ENCODE peak calls at places on chromosome 2, in seven cellular contexts. R, M, U, E, G, I and D are unnamed samples.

GRCh38 chr2:233234996-233235395 is 16.5 kb upstream of the ATG16L1 start:
- DNase-seq in R (no peak), M (no peak), U (no peak), E (no peak), G (no peak), I (no peak), D (no peak)

GRCh38 chr2:95158891-95159619 is 593 bp downstream of the ZNF514 start:
- DNase-seq in R (peak), M (peak), U (peak), E (no peak), G (no peak), I (no peak), D (peak)

GRCh38 chr2:52960891-52961290 is 806.7 kb upstream of the CHAC2 start:
- DNase-seq in R (no peak), M (no peak), U (no peak), E (no peak), G (no peak), I (no peak), D (no peak)

GRCh38 chr2:131426727-131427126 is 49.2 kb upstream of the TUBA3D start:
- DNase-seq in R (no peak), M (no peak), U (no peak), E (no peak), G (no peak), I (no peak), D (no peak)

GRCh38 chr2:6384341-6384740 is 481.4 kb downstream of the CMPK2 start:
- DNase-seq in R (no peak), M (no peak), U (no peak), E (no peak), G (no peak), I (no peak), D (no peak)

GRCh38 chr2:63013448-63013847 is 37.2 kb upstream of the OTX1 start:
- DNase-seq in R (no peak), M (no peak), U (no peak), E (no peak), G (no peak), I (no peak), D (no peak)

GRCh38 chr2:121336528-121337294 is 51.7 kb upstream of the TFCP2L1 start:
- DNase-seq in R (no peak), M (no peak), U (no peak), E (no peak), G (no peak), I (no peak), D (no peak)

GRCh38 chr2:10390369-10390801 is 57.7 kb downstream of the ODC1 start:
- DNase-seq in R (no peak), M (no peak), U (no peak), E (no peak), G (no peak), I (no peak), D (no peak)

GRCh38 chr2:88626171-88627054 is 851 bp downstream of the EIF2AK3 start:
- DNase-seq in R (peak), M (peak), U (no peak), E (no peak), G (no peak), I (no peak), D (peak)

GRCh38 chr2:72211777-72212515 is 64.3 kb upstream of the CYP26B1 start:
- DNase-seq in R (no peak), M (no peak), U (no peak), E (no peak), G (no peak), I (no peak), D (no peak)

GRCh38 chr2:37232131-37232933 is 874 bp downstream of the NDUFAF7 start:
- DNase-seq in R (peak), M (peak), U (peak), E (no peak), G (no peak), I (no peak), D (peak)

GRCh38 chr2:189082576-189082975 is 97.0 kb downstream of the COL5A2 start:
- DNase-seq in R (peak), M (no peak), U (no peak), E (no peak), G (no peak), I (no peak), D (no peak)

GRCh38 chr2:241852116-241852980 is 6.3 kb downstream of the PDCD1 start:
- DNase-seq in R (peak), M (no peak), U (no peak), E (no peak), G (no peak), I (no peak), D (no peak)

GRCh38 chr2:105296017-105296611 is 33.4 kb downstream of the TGFBRAP1 start:
- DNase-seq in R (no peak), M (no peak), U (no peak), E (no peak), G (no peak), I (no peak), D (peak)

GRCh38 chr2:201821080-201821479 is 14.7 kb downstream of the CDK15 start:
- DNase-seq in R (no peak), M (no peak), U (no peak), E (no peak), G (no peak), I (no peak), D (no peak)

GRCh38 chr2:149885468-149885867 is 297.9 kb upstream of the MMADHC start:
- DNase-seq in R (no peak), M (no peak), U (no peak), E (no peak), G (no peak), I (no peak), D (no peak)

GRCh38 chr2:128451084-128451483 is 132.4 kb upstream of the HS6ST1 start:
- DNase-seq in R (no peak), M (no peak), U (no peak), E (no peak), G (no peak), I (no peak), D (no peak)

DNA sequence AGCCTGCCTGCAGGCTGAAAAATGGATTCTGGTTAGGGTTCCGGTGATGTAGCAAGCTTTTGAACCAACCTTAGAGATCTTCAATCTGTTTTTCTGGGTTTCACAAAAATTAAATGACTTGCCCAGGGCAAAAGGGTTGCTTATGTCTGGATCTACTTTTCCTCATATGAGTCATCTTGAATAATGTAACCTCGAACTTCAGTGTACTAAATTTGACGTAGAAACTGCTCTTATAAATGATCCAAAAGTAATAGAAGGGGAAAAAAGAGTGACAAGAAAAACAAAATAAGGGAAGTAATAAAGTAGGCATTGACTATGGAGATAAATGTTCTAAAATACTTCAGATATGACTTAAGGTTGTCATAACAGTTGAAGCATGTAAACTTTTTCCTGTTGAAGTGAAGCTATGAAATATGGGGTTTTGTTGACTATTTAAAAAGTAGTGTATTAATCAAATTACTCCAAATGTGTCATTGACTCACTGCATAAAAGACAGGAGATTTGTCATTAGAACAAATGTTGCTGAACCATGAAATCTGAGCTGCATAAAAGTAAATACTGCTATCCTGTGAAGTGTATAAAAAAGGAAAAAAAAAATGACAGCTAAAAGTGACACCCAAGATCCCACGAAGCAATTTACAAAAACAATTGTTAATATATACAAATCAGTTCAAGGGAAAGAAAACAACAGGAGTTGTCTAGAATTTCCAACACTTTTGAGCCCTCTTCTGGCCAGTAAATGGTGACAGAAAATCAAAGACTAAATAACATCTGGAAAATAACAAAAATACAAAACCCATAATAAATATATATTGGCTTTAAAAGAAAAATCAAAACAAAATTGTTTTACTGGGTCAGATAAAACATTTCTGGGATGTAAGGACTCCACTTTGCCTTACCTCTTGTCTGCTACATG is 103.6 kb upstream of the SERPINE2 start:
- DNase-seq in R (no peak), M (no peak), U (no peak), E (no peak), G (no peak), I (no peak), D (no peak)
- TF ChIP-seq JUND in R (peak), M (no peak), U (no peak), E (peak), G (no peak), I (no peak), D (no peak)

GRCh38 chr2:85584857-85585780 is 888 bp downstream of the VAMP5 start:
- DNase-seq in R (peak), M (peak), U (peak), E (no peak), G (no peak), I (no peak), D (no peak)
- TF ChIP-seq JUND in R (no peak), M (peak), U (peak), E (peak), G (no peak), I (no peak), D (no peak)

DNA sequence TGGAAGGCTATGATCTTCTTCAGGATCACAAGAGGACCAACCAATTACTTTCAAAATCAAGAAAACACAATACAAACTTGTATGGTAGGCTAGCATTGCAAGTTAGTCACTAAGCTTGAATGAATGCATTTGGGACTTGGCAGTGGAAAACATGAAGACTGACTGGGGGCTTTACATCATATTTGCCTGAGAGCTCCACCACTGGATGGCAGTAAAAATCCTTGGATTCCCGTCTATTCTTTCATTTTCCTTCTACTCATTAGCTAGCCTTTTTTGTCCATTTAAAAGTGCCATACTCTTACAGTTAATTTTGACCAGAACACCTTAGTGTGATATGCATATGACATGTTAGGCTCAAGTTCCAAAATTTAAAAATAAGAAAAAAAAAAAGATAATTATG is 63.5 kb upstream of the RASGRP3 start:
- DNase-seq in R (peak), M (no peak), U (peak), E (peak), G (no peak), I (no peak), D (peak)
- TF ChIP-seq JUND in R (no peak), M (no peak), U (no peak), E (no peak), G (no peak), I (no peak), D (no peak)

DNA sequence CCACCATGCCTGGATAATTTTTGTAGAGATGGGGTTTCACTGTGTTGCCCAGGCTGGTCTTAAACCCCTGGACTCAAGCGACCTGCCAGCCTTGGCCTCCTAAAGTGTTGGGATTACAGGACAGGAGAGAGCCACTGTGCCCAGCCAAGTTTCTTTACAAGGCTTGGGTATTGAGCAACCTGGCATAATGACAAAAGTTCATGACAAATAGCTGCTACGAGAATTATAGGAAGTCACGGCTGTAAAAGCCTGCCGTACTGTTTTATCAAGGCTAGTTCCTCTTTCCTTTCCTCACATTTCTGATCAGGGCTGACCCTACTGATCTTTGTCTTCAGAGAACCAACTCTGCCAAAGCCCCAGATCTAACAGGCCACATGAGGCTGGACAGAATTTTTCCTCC is 490.4 kb upstream of the SPRED2 start:
- DNase-seq in R (no peak), M (no peak), U (no peak), E (no peak), G (no peak), I (no peak), D (peak)
- TF ChIP-seq JUND in R (no peak), M (no peak), U (no peak), E (no peak), G (no peak), I (no peak), D (no peak)

DNA sequence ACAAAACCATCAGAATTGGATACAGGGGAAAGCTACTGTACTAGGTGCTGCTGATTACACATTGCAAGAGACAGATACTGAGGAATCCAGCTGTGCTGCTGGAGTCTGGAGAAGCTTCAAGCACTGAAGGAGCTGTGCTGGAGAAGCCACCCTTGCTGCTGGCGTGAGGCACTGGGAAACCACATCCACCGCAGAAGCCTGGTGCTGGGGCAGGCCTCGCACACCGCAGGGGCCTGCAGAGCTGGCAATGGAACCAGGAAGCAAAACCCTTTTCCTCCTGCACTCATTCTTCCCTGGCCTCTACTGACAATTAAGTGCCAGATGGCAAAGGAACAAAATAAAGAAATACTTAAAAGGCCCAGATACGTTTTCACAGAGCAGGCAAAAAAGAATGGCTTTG is 94.4 kb upstream of the MSH6 start:
- DNase-seq in R (no peak), M (no peak), U (no peak), E (no peak), G (no peak), I (no peak), D (peak)
- TF ChIP-seq JUND in R (no peak), M (no peak), U (no peak), E (no peak), G (no peak), I (no peak), D (no peak)

GRCh38 chr2:20065885-20066602 is 14.6 kb upstream of the LAPTM4A start:
- DNase-seq in R (peak), M (no peak), U (peak), E (no peak), G (no peak), I (no peak), D (no peak)
- TF ChIP-seq JUND in R (peak), M (no peak), U (no peak), E (no peak), G (no peak), I (no peak), D (no peak)

GRCh38 chr2:46276652-46277051 is 20.6 kb upstream of the EPAS1 start:
- DNase-seq in R (no peak), M (no peak), U (no peak), E (no peak), G (no peak), I (no peak), D (no peak)

GRCh38 chr2:46273919-46274318 is 23.3 kb upstream of the EPAS1 start:
- DNase-seq in R (no peak), M (no peak), U (no peak), E (no peak), G (no peak), I (no peak), D (no peak)

GRCh38 chr2:46273225-46273863 is 23.9 kb upstream of the EPAS1 start:
- DNase-seq in R (no peak), M (no peak), U (no peak), E (no peak), G (no peak), I (no peak), D (no peak)

GRCh38 chr2:46277470-46278190 is 19.6 kb upstream of the EPAS1 start:
- DNase-seq in R (no peak), M (no peak), U (peak), E (no peak), G (no peak), I (no peak), D (no peak)

GRCh38 chr2:46275995-46276394 is 21.2 kb upstream of the EPAS1 start:
- DNase-seq in R (no peak), M (no peak), U (no peak), E (no peak), G (no peak), I (no peak), D (no peak)
- TF ChIP-seq JUND in R (no peak), M (no peak), U (no peak), E (no peak), G (no peak), I (no peak), D (no peak)

DNA sequence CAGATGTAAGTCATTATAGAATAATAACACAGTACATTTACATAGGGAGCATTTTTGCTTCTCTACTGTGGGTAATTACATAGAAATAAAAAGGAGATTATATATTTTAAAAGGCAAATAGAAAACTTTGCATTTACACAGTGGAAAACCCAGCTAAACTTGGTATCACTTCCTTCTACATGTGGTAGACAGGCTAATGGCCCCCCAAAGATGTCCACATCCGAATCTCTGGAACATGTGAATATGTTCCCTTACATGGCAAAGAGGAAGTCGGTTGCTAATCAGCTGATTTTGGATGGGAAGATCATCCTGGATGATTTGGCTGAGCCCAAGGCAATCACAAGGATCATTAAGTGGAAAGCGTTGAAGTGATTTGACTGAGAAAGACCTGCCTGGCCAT is 26.2 kb downstream of the CREG2 start:
- DNase-seq in R (no peak), M (no peak), U (no peak), E (no peak), G (no peak), I (no peak), D (no peak)
- TF ChIP-seq JUND in R (no peak), M (no peak), U (no peak), E (no peak), G (no peak), I (no peak), D (no peak)

GRCh38 chr2:239318091-239318725 is 82.6 kb downstream of the HDAC4 start:
- DNase-seq in R (no peak), M (peak), U (no peak), E (no peak), G (no peak), I (no peak), D (no peak)

GRCh38 chr2:239316562-239317465 is 84.0 kb downstream of the HDAC4 start:
- DNase-seq in R (no peak), M (peak), U (no peak), E (no peak), G (no peak), I (no peak), D (no peak)

GRCh38 chr2:239321596-239322413 is 79.0 kb downstream of the HDAC4 start:
- DNase-seq in R (peak), M (no peak), U (no peak), E (no peak), G (no peak), I (no peak), D (no peak)

GRCh38 chr2:239318790-239319189 is 82.0 kb downstream of the HDAC4 start:
- DNase-seq in R (no peak), M (peak), U (no peak), E (no peak), G (no peak), I (no peak), D (no peak)

DNA sequence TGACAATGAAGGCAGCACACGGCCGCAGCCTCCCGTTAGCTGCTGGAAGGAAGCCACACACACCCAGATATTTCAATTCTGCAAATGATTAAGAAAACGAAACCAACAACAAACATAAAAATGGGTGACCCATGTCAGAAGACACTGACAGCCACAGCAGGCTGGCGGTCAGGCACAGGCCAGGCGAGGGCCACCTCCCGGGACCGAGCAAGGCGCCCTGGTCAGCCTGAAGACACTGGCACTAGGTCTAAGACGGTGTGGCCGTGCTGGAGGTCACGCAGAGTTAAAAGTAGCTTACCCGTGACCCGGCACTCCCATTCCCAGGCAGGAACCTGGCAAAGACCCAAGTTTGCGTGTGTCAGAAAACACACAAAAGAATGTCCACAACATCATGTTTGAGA is 81.6 kb downstream of the HDAC4 start:
- DNase-seq in R (no peak), M (peak), U (no peak), E (no peak), G (no peak), I (no peak), D (peak)
- TF ChIP-seq JUND in R (no peak), M (no peak), U (no peak), E (no peak), G (no peak), I (no peak), D (no peak)